ENCODE peak calls at places on chromosomes 6 and 20, in four cellular contexts. One of them, this sample, is unnamed.

GRCh38 chr6:124962617-124963415 is 579 bp downstream of the RNF217 start:
- DNase-seq in stimulated activated CD4-positive, alpha-beta T cell treated with anti-CD3 and anti-CD28 coated beads, Interleukin-2, amount 100 ng/mL, for 24 hours: peak
- DNase-seq in activated CD4-positive, alpha-beta T cell treated with anti-CD3 and anti-CD28 coated beads for 36 hours: peak
- DNase-seq in NCI-H748 treated with DMSO at 0.1 percent for 48 hours: no peak
- DNase-seq in this sample: no peak

GRCh38 chr6:18323935-18324707 is 59.8 kb upstream of the DEK start:
- DNase-seq in stimulated activated CD4-positive, alpha-beta T cell treated with anti-CD3 and anti-CD28 coated beads, Interleukin-2, amount 100 ng/mL, for 24 hours: no peak
- DNase-seq in activated CD4-positive, alpha-beta T cell treated with anti-CD3 and anti-CD28 coated beads for 36 hours: no peak
- DNase-seq in NCI-H748 treated with DMSO at 0.1 percent for 48 hours: peak
- DNase-seq in this sample: no peak

GRCh38 chr20:39036851-39037250 is 74.7 kb downstream of the DHX35 start:
- DNase-seq in stimulated activated CD4-positive, alpha-beta T cell treated with anti-CD3 and anti-CD28 coated beads, Interleukin-2, amount 100 ng/mL, for 24 hours: no peak
- DNase-seq in NCI-H748 treated with DMSO at 0.1 percent for 48 hours: no peak
- DNase-seq in activated CD4-positive, alpha-beta T cell treated with anti-CD3 and anti-CD28 coated beads for 36 hours: no peak
- DNase-seq in this sample: no peak

GRCh38 chr20:15556869-15557268 is 1016.4 kb downstream of the KIF16B start:
- DNase-seq in activated CD4-positive, alpha-beta T cell treated with anti-CD3 and anti-CD28 coated beads for 36 hours: no peak
- DNase-seq in stimulated activated CD4-positive, alpha-beta T cell treated with anti-CD3 and anti-CD28 coated beads, Interleukin-2, amount 100 ng/mL, for 24 hours: no peak
- DNase-seq in NCI-H748 treated with DMSO at 0.1 percent for 48 hours: no peak
- DNase-seq in this sample: no peak

GRCh38 chr20:32621914-32622584 is 36.9 kb upstream of the NOL4L start:
- DNase-seq in NCI-H748 treated with DMSO at 0.1 percent for 48 hours: no peak
- DNase-seq in activated CD4-positive, alpha-beta T cell treated with anti-CD3 and anti-CD28 coated beads for 36 hours: no peak
- DNase-seq in stimulated activated CD4-positive, alpha-beta T cell treated with anti-CD3 and anti-CD28 coated beads, Interleukin-2, amount 100 ng/mL, for 24 hours: no peak
- DNase-seq in this sample: no peak

GRCh38 chr6:42279144-42279781 is 61.6 kb upstream of the MRPS10 start:
- DNase-seq in activated CD4-positive, alpha-beta T cell treated with anti-CD3 and anti-CD28 coated beads for 36 hours: peak
- DNase-seq in stimulated activated CD4-positive, alpha-beta T cell treated with anti-CD3 and anti-CD28 coated beads, Interleukin-2, amount 100 ng/mL, for 24 hours: peak
- DNase-seq in NCI-H748 treated with DMSO at 0.1 percent for 48 hours: no peak
- DNase-seq in this sample: peak

GRCh38 chr20:61907081-61907891 is 158.4 kb downstream of the TAF4 start:
- DNase-seq in stimulated activated CD4-positive, alpha-beta T cell treated with anti-CD3 and anti-CD28 coated beads, Interleukin-2, amount 100 ng/mL, for 24 hours: no peak
- DNase-seq in NCI-H748 treated with DMSO at 0.1 percent for 48 hours: no peak
- DNase-seq in activated CD4-positive, alpha-beta T cell treated with anti-CD3 and anti-CD28 coated beads for 36 hours: no peak
- DNase-seq in this sample: no peak

GRCh38 chr6:30213999-30214982 is 1.1 kb upstream of the TRIM26 start:
- DNase-seq in NCI-H748 treated with DMSO at 0.1 percent for 48 hours: peak
- DNase-seq in activated CD4-positive, alpha-beta T cell treated with anti-CD3 and anti-CD28 coated beads for 36 hours: peak
- DNase-seq in stimulated activated CD4-positive, alpha-beta T cell treated with anti-CD3 and anti-CD28 coated beads, Interleukin-2, amount 100 ng/mL, for 24 hours: peak
- DNase-seq in this sample: peak

GRCh38 chr6:4727236-4727635 is 49.0 kb upstream of the CDYL start:
- DNase-seq in stimulated activated CD4-positive, alpha-beta T cell treated with anti-CD3 and anti-CD28 coated beads, Interleukin-2, amount 100 ng/mL, for 24 hours: no peak
- DNase-seq in activated CD4-positive, alpha-beta T cell treated with anti-CD3 and anti-CD28 coated beads for 36 hours: no peak
- DNase-seq in NCI-H748 treated with DMSO at 0.1 percent for 48 hours: no peak
- DNase-seq in this sample: no peak

GRCh38 chr6:52106994-52107393 is 19.6 kb upstream of the PKHD1 start:
- DNase-seq in activated CD4-positive, alpha-beta T cell treated with anti-CD3 and anti-CD28 coated beads for 36 hours: no peak
- DNase-seq in NCI-H748 treated with DMSO at 0.1 percent for 48 hours: no peak
- DNase-seq in stimulated activated CD4-positive, alpha-beta T cell treated with anti-CD3 and anti-CD28 coated beads, Interleukin-2, amount 100 ng/mL, for 24 hours: no peak
- DNase-seq in this sample: no peak

This sample was measured in stimulated activated naive CD4-positive, alpha-beta T cell treated with Interleukin-2 at 50 U/mL for 16 hours.